ENCODE peak calls at places on chromosomes 13 and 19, in six cellular contexts. One of them, this sample, is unnamed.
A peak's percentile ranks its signal among the peaks of the same experiment; 100 is the strongest.

GRCh38 chr13:94065741-94066140 is 413.7 kb downstream of the DCT start:
- DNase-seq in NB4: no peak
- DNase-seq in endothelial cell of umbilical vein: no peak
- DNase-seq in A549: no peak
- DNase-seq in GM12878: no peak
- DNase-seq in HepG2: no peak
- DNase-seq in this sample: no peak

GRCh38 chr19:6914321-6914720 is 26.9 kb downstream of the ADGRE1 start:
- DNase-seq in NB4: no peak
- DNase-seq in endothelial cell of umbilical vein: no peak
- DNase-seq in A549: no peak
- DNase-seq in GM12878: no peak
- DNase-seq in HepG2: no peak
- DNase-seq in this sample: no peak

GRCh38 chr19:6769006-6769637 is 1.9 kb upstream of the SH2D3A start:
- DNase-seq in NB4: peak; percentile 29
- DNase-seq in endothelial cell of umbilical vein: no peak
- DNase-seq in A549: no peak
- DNase-seq in GM12878: no peak
- DNase-seq in HepG2: no peak
- DNase-seq in this sample: peak; percentile 61

GRCh38 chr13:73657821-73658540 is 476.2 kb downstream of the KLF12 start:
- DNase-seq in NB4: no peak
- DNase-seq in endothelial cell of umbilical vein: no peak
- DNase-seq in A549: no peak
- DNase-seq in GM12878: no peak
- DNase-seq in HepG2: no peak
- DNase-seq in this sample: no peak

GRCh38 chr19:29714371-29714952 is 599 bp downstream of the C19orf12 start:
- DNase-seq in NB4: peak; percentile 13
- DNase-seq in endothelial cell of umbilical vein: no peak
- DNase-seq in A549: peak; percentile 48
- DNase-seq in GM12878: no peak
- DNase-seq in HepG2: no peak
- DNase-seq in this sample: peak; percentile 64

GRCh38 chr19:31181535-31181934 is 167.7 kb downstream of the TSHZ3 start:
- DNase-seq in NB4: no peak
- DNase-seq in endothelial cell of umbilical vein: no peak
- DNase-seq in A549: no peak
- DNase-seq in GM12878: no peak
- DNase-seq in HepG2: no peak
- DNase-seq in this sample: no peak

GRCh38 chr13:31200636-31200970 is 828 bp downstream of the B3GLCT start:
- DNase-seq in NB4: peak; percentile 69
- DNase-seq in endothelial cell of umbilical vein: peak; percentile 55
- DNase-seq in A549: peak; percentile 50
- DNase-seq in GM12878: no peak
- DNase-seq in HepG2: peak; percentile 24
- DNase-seq in this sample: no peak

GRCh38 chr13:49112782-49113525 is 107.2 kb upstream of the MLNR start:
- DNase-seq in NB4: peak; percentile 71
- DNase-seq in endothelial cell of umbilical vein: no peak
- DNase-seq in A549: no peak
- DNase-seq in GM12878: no peak
- DNase-seq in HepG2: no peak
- DNase-seq in this sample: no peak

GRCh38 chr19:46413262-46414031 is at the start of gene CCDC8:
- DNase-seq in NB4: peak; percentile 79
- DNase-seq in endothelial cell of umbilical vein: no peak
- DNase-seq in A549: no peak
- DNase-seq in GM12878: no peak
- DNase-seq in HepG2: no peak
- DNase-seq in this sample: peak; percentile 94

GRCh38 chr13:98401936-98402335 is 175.0 kb downstream of the STK24 start:
- DNase-seq in NB4: no peak
- DNase-seq in endothelial cell of umbilical vein: no peak
- DNase-seq in A549: no peak
- DNase-seq in GM12878: no peak
- DNase-seq in HepG2: no peak
- DNase-seq in this sample: no peak
- TF ChIP-seq MYC in NB4: no peak
- TF ChIP-seq MYC in endothelial cell of umbilical vein: no peak
- TF ChIP-seq MYC in A549: no peak
- TF ChIP-seq MYC in GM12878: no peak
- TF ChIP-seq MYC in HepG2: no peak
- TF ChIP-seq MYC in this sample: no peak

GRCh38 chr13:75666646-75667351 is 30.7 kb downstream of the LMO7 start:
- DNase-seq in NB4: no peak
- DNase-seq in endothelial cell of umbilical vein: no peak
- DNase-seq in A549: no peak
- DNase-seq in GM12878: no peak
- DNase-seq in HepG2: no peak
- DNase-seq in this sample: no peak
- TF ChIP-seq MYC in NB4: no peak
- TF ChIP-seq MYC in endothelial cell of umbilical vein: no peak
- TF ChIP-seq MYC in A549: no peak
- TF ChIP-seq MYC in GM12878: no peak
- TF ChIP-seq MYC in HepG2: no peak
- TF ChIP-seq MYC in this sample: no peak

GRCh38 chr19:18612772-18613588 is at the start of gene TMEM59L:
- DNase-seq in NB4: no peak
- DNase-seq in endothelial cell of umbilical vein: no peak
- DNase-seq in A549: no peak
- DNase-seq in GM12878: no peak
- DNase-seq in HepG2: no peak
- DNase-seq in this sample: no peak

GRCh38 chr19:18617562-18617961 is 4.9 kb downstream of the TMEM59L start:
- DNase-seq in NB4: no peak
- DNase-seq in endothelial cell of umbilical vein: no peak
- DNase-seq in A549: no peak
- DNase-seq in GM12878: no peak
- DNase-seq in HepG2: no peak
- DNase-seq in this sample: no peak

GRCh38 chr19:18613589-18614234 is 1.0 kb downstream of the TMEM59L start:
- DNase-seq in NB4: no peak
- DNase-seq in endothelial cell of umbilical vein: no peak
- DNase-seq in A549: no peak
- DNase-seq in GM12878: no peak
- DNase-seq in HepG2: no peak
- DNase-seq in this sample: no peak

GRCh38 chr19:18618236-18618635 is 5.6 kb downstream of the TMEM59L start:
- DNase-seq in NB4: no peak
- DNase-seq in endothelial cell of umbilical vein: no peak
- DNase-seq in A549: no peak
- DNase-seq in GM12878: no peak
- DNase-seq in HepG2: no peak
- DNase-seq in this sample: no peak

DNA sequence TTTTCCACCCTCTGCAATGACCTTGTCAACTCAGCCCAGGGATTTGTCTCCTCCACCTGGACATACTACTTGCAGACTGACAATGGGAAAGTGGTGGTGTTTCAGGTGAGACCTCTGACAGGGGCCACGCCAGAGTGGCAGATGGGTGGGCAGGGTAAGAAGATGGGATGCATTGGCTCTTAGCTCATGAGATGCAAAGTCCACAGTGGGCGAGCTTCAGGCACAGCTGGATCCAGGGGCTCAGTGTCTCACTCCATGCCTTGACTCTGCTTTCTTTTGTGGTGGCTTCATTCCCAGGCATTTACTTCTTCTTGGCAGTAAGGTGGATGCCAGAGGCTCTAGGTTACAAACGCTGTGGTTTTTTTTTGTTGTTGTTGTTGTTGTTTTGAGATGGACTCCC is 3.4 kb downstream of the TMEM59L start:
- DNase-seq in NB4: no peak
- DNase-seq in endothelial cell of umbilical vein: no peak
- DNase-seq in A549: no peak
- DNase-seq in GM12878: no peak
- DNase-seq in HepG2: no peak
- DNase-seq in this sample: no peak
- TF ChIP-seq MYC in NB4: no peak
- TF ChIP-seq MYC in endothelial cell of umbilical vein: no peak
- TF ChIP-seq MYC in A549: no peak
- TF ChIP-seq MYC in GM12878: no peak
- TF ChIP-seq MYC in HepG2: no peak
- TF ChIP-seq MYC in this sample: no peak

GRCh38 chr19:38650911-38651584 is 3.6 kb downstream of the ACTN4 start:
- DNase-seq in NB4: peak; percentile 81
- DNase-seq in endothelial cell of umbilical vein: peak; percentile 60
- DNase-seq in A549: no peak
- DNase-seq in GM12878: no peak
- DNase-seq in HepG2: no peak
- DNase-seq in this sample: no peak

GRCh38 chr19:38654478-38655079 is 7.1 kb downstream of the ACTN4 start:
- DNase-seq in NB4: no peak
- DNase-seq in endothelial cell of umbilical vein: peak; percentile 78
- DNase-seq in A549: no peak
- DNase-seq in GM12878: no peak
- DNase-seq in HepG2: no peak
- DNase-seq in this sample: no peak

GRCh38 chr19:38650180-38650775 is 2.8 kb downstream of the ACTN4 start:
- DNase-seq in NB4: no peak
- DNase-seq in endothelial cell of umbilical vein: no peak
- DNase-seq in A549: no peak
- DNase-seq in GM12878: no peak
- DNase-seq in HepG2: no peak
- DNase-seq in this sample: no peak

GRCh38 chr19:38655148-38655824 is 7.8 kb downstream of the ACTN4 start:
- DNase-seq in NB4: no peak
- DNase-seq in endothelial cell of umbilical vein: no peak
- DNase-seq in A549: no peak
- DNase-seq in GM12878: no peak
- DNase-seq in HepG2: no peak
- DNase-seq in this sample: no peak

GRCh38 chr19:38653028-38653571 is 5.7 kb downstream of the ACTN4 start:
- DNase-seq in NB4: no peak
- DNase-seq in endothelial cell of umbilical vein: peak; percentile 58
- DNase-seq in A549: no peak
- DNase-seq in GM12878: no peak
- DNase-seq in HepG2: peak; percentile 85
- DNase-seq in this sample: no peak
- TF ChIP-seq MYC in NB4: no peak
- TF ChIP-seq MYC in endothelial cell of umbilical vein: no peak
- TF ChIP-seq MYC in A549: no peak
- TF ChIP-seq MYC in GM12878: no peak
- TF ChIP-seq MYC in HepG2: no peak
- TF ChIP-seq MYC in this sample: no peak

DNA sequence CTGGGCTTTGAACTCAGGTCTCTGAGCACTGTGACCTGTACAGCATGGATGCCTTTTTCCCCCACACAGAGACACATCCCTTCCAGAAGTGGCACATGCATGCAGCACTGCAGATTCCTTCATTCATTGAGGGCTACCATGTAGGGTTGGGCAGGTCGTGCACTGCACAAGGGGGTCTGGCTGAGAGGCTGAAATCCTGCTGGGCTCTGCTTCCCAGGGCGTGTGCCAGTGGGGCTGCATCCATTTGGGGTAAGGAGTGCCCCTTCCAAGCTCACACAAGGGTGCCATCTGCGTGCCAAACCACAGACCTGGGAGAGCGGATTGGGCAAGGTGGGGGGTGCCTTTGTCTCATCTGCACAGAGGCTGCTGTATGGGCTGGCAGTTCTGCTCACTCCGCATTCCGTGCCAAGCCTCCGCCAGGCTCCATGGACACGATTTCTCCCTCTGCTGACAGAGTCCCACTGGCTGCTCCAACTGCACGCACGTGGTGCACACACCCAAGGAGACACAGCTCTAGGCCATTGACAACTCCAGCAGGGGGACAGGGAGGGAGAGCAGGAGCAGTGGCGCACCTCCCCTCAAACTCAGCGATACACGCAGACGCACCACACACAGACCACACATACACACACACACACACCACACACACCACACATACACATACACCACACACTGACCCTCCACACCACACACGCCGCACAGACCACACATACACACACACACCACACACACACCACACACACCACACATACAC is 4.5 kb upstream of the SHISA7 start:
- DNase-seq in NB4: peak; percentile 38
- DNase-seq in endothelial cell of umbilical vein: no peak
- DNase-seq in A549: peak; percentile 88
- DNase-seq in GM12878: no peak
- DNase-seq in HepG2: no peak
- DNase-seq in this sample: peak; percentile 57
- TF ChIP-seq MYC in NB4: no peak
- TF ChIP-seq MYC in endothelial cell of umbilical vein: no peak
- TF ChIP-seq MYC in A549: no peak
- TF ChIP-seq MYC in GM12878: no peak
- TF ChIP-seq MYC in HepG2: no peak
- TF ChIP-seq MYC in this sample: peak; percentile 54

DNA sequence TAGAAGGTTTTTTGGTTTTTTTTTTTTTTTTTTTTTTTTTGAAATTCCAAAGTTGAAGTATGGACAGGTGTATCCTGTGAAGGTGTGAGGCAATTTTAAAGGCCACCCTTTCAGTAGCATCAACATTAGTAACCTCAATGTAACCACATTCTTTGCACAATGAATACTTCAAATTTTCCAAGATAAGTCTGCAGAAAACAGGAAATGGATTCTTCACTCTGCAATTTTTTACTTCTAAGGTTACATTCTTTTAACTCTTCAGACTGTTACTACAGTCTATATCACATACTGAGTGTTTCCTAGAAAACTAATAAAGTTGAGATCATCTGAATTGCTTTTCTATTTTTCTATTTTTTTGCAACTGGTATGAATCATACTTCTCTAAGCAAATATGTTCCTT is 569.0 kb upstream of the GPC6 start:
- DNase-seq in NB4: no peak
- DNase-seq in endothelial cell of umbilical vein: no peak
- DNase-seq in A549: no peak
- DNase-seq in GM12878: no peak
- DNase-seq in HepG2: no peak
- DNase-seq in this sample: no peak
- TF ChIP-seq MYC in NB4: no peak
- TF ChIP-seq MYC in endothelial cell of umbilical vein: no peak
- TF ChIP-seq MYC in A549: no peak
- TF ChIP-seq MYC in GM12878: no peak
- TF ChIP-seq MYC in HepG2: no peak
- TF ChIP-seq MYC in this sample: no peak

This sample was measured in K562.